ENCODE peak calls at places on chromosome 2, in six cellular contexts. A is suprapubic skin, Z is tibial nerve, L is IMR-90, D is adrenal gland, S is stomach. Y is an unnamed sample.

GRCh38 chr2:235689427-235689853 is 195.6 kb downstream of the AGAP1 start:
- DNase-seq in A (no peak), Z (no peak), L (no peak), D (no peak), S (no peak), Y (no peak)

GRCh38 chr2:216678098-216678465 is 17.3 kb downstream of the IGFBP5 start:
- DNase-seq in A (no peak), Z (no peak), L (no peak), D (no peak), S (no peak), Y (no peak)

GRCh38 chr2:119756837-119757236 is 2.9 kb upstream of the PTPN4 start:
- DNase-seq in A (no peak), Z (peak; percentile 67), L (peak; percentile 87), D (peak; percentile 84), S (peak; percentile 82), Y (peak; percentile 16)

GRCh38 chr2:187117483-187117882 is 268.5 kb upstream of the ZSWIM2 start:
- DNase-seq in A (no peak), Z (no peak), L (no peak), D (no peak), S (no peak), Y (no peak)

GRCh38 chr2:42794271-42795046 is 2.1 kb upstream of the HAAO start:
- DNase-seq in A (no peak), Z (no peak), L (no peak), D (no peak), S (no peak), Y (no peak)

GRCh38 chr2:118221952-118222594 is 133.8 kb downstream of the INSIG2 start:
- DNase-seq in A (no peak), Z (peak; percentile 68), L (peak; percentile 76), D (peak; percentile 60), S (peak; percentile 34), Y (peak; percentile 46)

GRCh38 chr2:219017166-219017931 is 24.0 kb downstream of the CFAP65 start:
- DNase-seq in A (no peak), Z (no peak), L (no peak), D (no peak), S (no peak), Y (no peak)

GRCh38 chr2:115122701-115123100 is 680.3 kb downstream of the DPP10 start:
- DNase-seq in A (no peak), Z (no peak), L (no peak), D (peak; percentile 10), S (no peak), Y (no peak)

GRCh38 chr2:158723921-158724802 is 71.0 kb upstream of the DAPL1 start:
- DNase-seq in A (no peak), Z (no peak), L (no peak), D (no peak), S (peak; percentile 45), Y (peak; percentile 15)

GRCh38 chr2:107627926-107628325 is 198.8 kb upstream of the RGPD4 start:
- DNase-seq in A (no peak), Z (no peak), L (no peak), D (no peak), S (no peak), Y (no peak)

GRCh38 chr2:208356846-208357574 is 49.6 kb upstream of the PTH2R start:
- DNase-seq in A (no peak), Z (no peak), L (no peak), D (no peak), S (no peak), Y (no peak)

GRCh38 chr2:206086683-206087350 is 843 bp upstream of the INO80D start:
- DNase-seq in A (no peak), Z (no peak), L (no peak), D (no peak), S (no peak), Y (peak; percentile 67)

GRCh38 chr2:206084870-206085741 is 868 bp downstream of the INO80D start:
- DNase-seq in A (peak; percentile 80), Z (peak; percentile 11), L (no peak), D (peak; percentile 28), S (peak; percentile 45), Y (peak; percentile 75)

GRCh38 chr2:206084468-206084869 is 1.5 kb downstream of the INO80D start:
- DNase-seq in A (peak; percentile 79), Z (peak; percentile 77), L (peak; percentile 82), D (peak; percentile 86), S (peak; percentile 36), Y (peak; percentile 66)

GRCh38 chr2:206083602-206084467 is 2.1 kb downstream of the INO80D start:
- DNase-seq in A (no peak), Z (no peak), L (no peak), D (peak; percentile 12), S (peak; percentile 34), Y (peak; percentile 63)

GRCh38 chr2:206085742-206086445 is at the start of gene INO80D:
- DNase-seq in A (peak; percentile 88), Z (peak; percentile 76), L (peak; percentile 86), D (peak; percentile 80), S (peak; percentile 80), Y (peak; percentile 89)
- TF ChIP-seq POLR2A in A (no peak), Z (no peak), L (peak; percentile 74), D (peak; percentile 84), S (no peak), Y (peak; percentile 94)

GRCh38 chr2:85774126-85774978 is 20.6 kb downstream of the ATOH8 start:
- DNase-seq in A (no peak), Z (no peak), L (no peak), D (no peak), S (no peak), Y (no peak)
- TF ChIP-seq POLR2A in A (no peak), Z (no peak), L (no peak), D (no peak), S (no peak), Y (no peak)

DNA sequence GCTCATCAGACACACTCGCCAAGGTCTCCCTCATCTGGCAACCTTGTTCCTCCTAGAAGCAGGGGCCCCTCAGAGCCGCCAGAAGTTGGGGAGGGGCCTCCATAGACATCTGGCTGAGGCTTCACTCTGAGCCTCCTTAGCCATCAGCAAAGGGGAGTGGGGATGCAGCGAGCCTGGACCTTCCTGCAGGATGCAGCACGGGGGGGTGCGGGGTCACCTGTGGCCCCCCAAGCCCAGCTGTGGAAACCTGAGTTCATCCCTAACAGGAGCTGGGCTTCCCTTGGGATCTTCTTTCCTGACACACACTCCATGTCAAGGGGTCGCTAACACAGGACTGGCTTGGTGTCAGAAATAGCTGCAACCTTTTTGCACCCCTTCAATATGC is 174.7 kb downstream of the RTP5 start:
- DNase-seq in A (peak; percentile 34), Z (no peak), L (no peak), D (no peak), S (no peak), Y (no peak)
- TF ChIP-seq POLR2A in A (no peak), Z (no peak), L (no peak), D (no peak), S (no peak), Y (no peak)

DNA sequence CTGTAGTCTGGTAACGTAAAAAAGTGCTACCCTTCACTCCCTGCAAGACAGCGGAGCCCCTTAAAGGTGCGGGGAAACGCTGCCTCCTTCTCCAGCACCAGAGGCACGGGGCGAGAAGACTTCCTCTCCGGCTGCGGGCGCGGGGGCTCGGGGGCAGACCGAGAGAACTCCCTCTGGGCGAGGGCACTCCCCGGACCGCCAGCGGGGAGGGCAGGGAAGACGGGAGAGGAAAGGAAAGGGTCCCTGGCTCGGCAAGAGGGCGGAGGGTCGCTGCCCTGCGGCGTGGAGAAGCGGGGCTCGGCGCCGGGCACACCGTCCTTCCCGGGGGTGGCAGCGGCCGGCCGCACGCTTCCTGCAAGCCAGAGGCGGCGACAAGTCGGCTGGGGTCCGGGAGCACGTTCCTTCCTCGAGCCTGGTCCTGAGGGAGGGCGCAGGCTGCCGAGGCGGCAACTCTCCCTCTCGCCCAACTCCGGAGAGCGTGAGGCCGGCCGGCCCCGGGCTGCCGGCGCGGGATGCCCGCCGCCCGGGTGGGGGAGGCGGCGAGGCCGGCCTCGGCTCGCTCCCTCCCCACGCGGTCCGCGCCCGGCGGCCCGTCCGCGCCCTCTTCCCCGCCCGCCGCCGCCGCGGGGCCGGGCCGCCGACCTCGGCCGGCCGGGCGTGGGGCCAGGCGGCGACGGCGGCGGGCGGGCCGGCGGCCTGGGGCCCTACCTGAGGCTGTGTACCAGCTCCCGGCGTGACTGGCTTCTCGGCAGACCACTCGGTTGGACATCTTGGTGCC is 1.1 kb downstream of the MEMO1 start:
- DNase-seq in A (no peak), Z (peak; percentile 7), L (no peak), D (peak; percentile 41), S (peak; percentile 33), Y (peak; percentile 64)
- TF ChIP-seq POLR2A in A (no peak), Z (no peak), L (no peak), D (peak; percentile 45), S (no peak), Y (no peak)

DNA sequence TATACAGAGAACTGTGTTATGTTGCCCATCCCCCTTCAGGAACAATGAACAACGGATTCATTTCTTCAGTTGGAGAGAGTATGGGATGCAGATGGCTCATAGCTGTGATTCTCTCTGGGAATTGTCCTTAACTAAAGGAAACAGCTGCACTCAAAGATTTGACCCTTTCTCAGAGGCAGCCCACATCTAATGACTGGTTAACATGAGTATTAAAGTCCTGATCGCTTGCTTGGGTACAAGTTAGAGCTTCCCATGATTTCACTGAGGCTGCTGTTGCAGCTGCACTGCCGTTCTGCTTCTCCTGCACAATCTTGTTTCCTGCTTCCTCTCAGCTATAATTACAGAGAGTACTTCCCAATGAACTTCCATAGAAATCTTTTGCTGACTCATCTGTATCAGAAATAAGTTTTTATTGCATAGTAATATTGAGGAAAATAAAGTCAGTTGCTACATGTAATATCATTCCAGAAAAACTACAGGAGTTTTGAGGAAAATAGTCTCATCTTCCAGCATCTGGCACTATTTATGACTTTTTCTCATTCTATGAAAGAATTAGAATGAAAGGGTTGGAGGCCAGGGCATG is 12.8 kb upstream of the SCN9A start:
- DNase-seq in A (no peak), Z (no peak), L (peak; percentile 10), D (no peak), S (no peak), Y (no peak)
- TF ChIP-seq POLR2A in A (no peak), Z (no peak), L (no peak), D (no peak), S (no peak), Y (no peak)

GRCh38 chr2:68388772-68389171 is 23.7 kb downstream of the PLEK start:
- DNase-seq in A (no peak), Z (no peak), L (no peak), D (no peak), S (no peak), Y (no peak)
- TF ChIP-seq POLR2A in A (no peak), Z (no peak), L (no peak), D (no peak), S (no peak), Y (no peak)

GRCh38 chr2:96869824-96870630 is at the start of gene SEMA4C:
- DNase-seq in A (no peak), Z (peak; percentile 46), L (no peak), D (peak; percentile 53), S (peak; percentile 61), Y (peak; percentile 72)
- TF ChIP-seq POLR2A in A (no peak), Z (peak; percentile 21), L (peak; percentile 40), D (peak; percentile 42), S (no peak), Y (no peak)